ENCODE peak calls at places on chromosomes 6 and 20, in ten cellular contexts. One of them, this sample, is unnamed. For H3K4me1, the result is how much of the 10 kb centered on the place peaks cover.

GRCh38 chr20:18506744-18507143 is 996 bp upstream of the SEC23B start:
- DNase-seq in psoas muscle: no peak
- DNase-seq in heart left ventricle: no peak
- DNase-seq in body of pancreas: no peak
- DNase-seq in tibial artery: no peak
- DNase-seq in breast epithelium: no peak
- DNase-seq in hepatocyte: peak
- DNase-seq in GM23338: peak
- DNase-seq in uterus: no peak
- DNase-seq in transverse colon: peak
- DNase-seq in this sample: no peak

GRCh38 chr20:3932277-3933073 is 43.3 kb downstream of the PANK2 start:
- DNase-seq in psoas muscle: no peak
- DNase-seq in heart left ventricle: no peak
- DNase-seq in body of pancreas: no peak
- DNase-seq in tibial artery: no peak
- DNase-seq in breast epithelium: no peak
- DNase-seq in hepatocyte: no peak
- DNase-seq in GM23338: no peak
- DNase-seq in uterus: no peak
- DNase-seq in transverse colon: no peak
- DNase-seq in this sample: no peak

GRCh38 chr20:16615199-16615598 is 42.0 kb upstream of the KIF16B start:
- DNase-seq in psoas muscle: no peak
- DNase-seq in heart left ventricle: peak
- DNase-seq in body of pancreas: peak
- DNase-seq in tibial artery: no peak
- DNase-seq in breast epithelium: no peak
- DNase-seq in hepatocyte: peak
- DNase-seq in GM23338: peak
- DNase-seq in uterus: no peak
- DNase-seq in transverse colon: peak
- DNase-seq in this sample: peak

GRCh38 chr20:13684566-13685222 is 46.0 kb upstream of the TASP1 start:
- DNase-seq in psoas muscle: no peak
- DNase-seq in heart left ventricle: no peak
- DNase-seq in body of pancreas: no peak
- DNase-seq in tibial artery: no peak
- DNase-seq in breast epithelium: no peak
- DNase-seq in hepatocyte: no peak
- DNase-seq in GM23338: no peak
- DNase-seq in uterus: no peak
- DNase-seq in transverse colon: no peak
- DNase-seq in this sample: no peak

GRCh38 chr6:134706806-134707205 is 243.1 kb downstream of the ALDH8A1 start:
- DNase-seq in psoas muscle: no peak
- DNase-seq in heart left ventricle: no peak
- DNase-seq in body of pancreas: no peak
- DNase-seq in tibial artery: no peak
- DNase-seq in breast epithelium: no peak
- DNase-seq in hepatocyte: no peak
- DNase-seq in GM23338: no peak
- DNase-seq in uterus: no peak
- DNase-seq in transverse colon: no peak
- DNase-seq in this sample: no peak

GRCh38 chr6:163162007-163162873 is 252.3 kb upstream of the QKI start:
- DNase-seq in psoas muscle: no peak
- DNase-seq in heart left ventricle: no peak
- DNase-seq in body of pancreas: no peak
- DNase-seq in tibial artery: no peak
- DNase-seq in breast epithelium: no peak
- DNase-seq in hepatocyte: no peak
- DNase-seq in GM23338: no peak
- DNase-seq in uterus: no peak
- DNase-seq in transverse colon: no peak
- DNase-seq in this sample: no peak

GRCh38 chr6:34344314-34344713 is 48.2 kb downstream of the NUDT3 start:
- DNase-seq in psoas muscle: no peak
- DNase-seq in heart left ventricle: no peak
- DNase-seq in body of pancreas: no peak
- DNase-seq in tibial artery: no peak
- DNase-seq in breast epithelium: no peak
- DNase-seq in hepatocyte: no peak
- DNase-seq in GM23338: no peak
- DNase-seq in uterus: no peak
- DNase-seq in transverse colon: no peak
- DNase-seq in this sample: no peak

GRCh38 chr6:111784423-111784822 is 88.8 kb downstream of the FYN start:
- DNase-seq in psoas muscle: no peak
- DNase-seq in heart left ventricle: no peak
- DNase-seq in body of pancreas: no peak
- DNase-seq in tibial artery: no peak
- DNase-seq in breast epithelium: no peak
- DNase-seq in hepatocyte: no peak
- DNase-seq in GM23338: no peak
- DNase-seq in uterus: no peak
- DNase-seq in transverse colon: no peak
- DNase-seq in this sample: no peak

GRCh38 chr20:44583179-44583578 is 800 bp downstream of the PKIG start:
- DNase-seq in psoas muscle: no peak
- DNase-seq in heart left ventricle: no peak
- DNase-seq in body of pancreas: no peak
- DNase-seq in tibial artery: no peak
- DNase-seq in breast epithelium: no peak
- DNase-seq in hepatocyte: no peak
- DNase-seq in GM23338: no peak
- DNase-seq in uterus: no peak
- DNase-seq in transverse colon: no peak
- DNase-seq in this sample: no peak

GRCh38 chr20:19974621-19975435 is 42.3 kb upstream of the NAA20 start:
- DNase-seq in psoas muscle: peak
- DNase-seq in heart left ventricle: peak
- DNase-seq in body of pancreas: peak
- DNase-seq in tibial artery: peak
- DNase-seq in breast epithelium: peak
- DNase-seq in hepatocyte: peak
- DNase-seq in GM23338: no peak
- DNase-seq in uterus: peak
- DNase-seq in transverse colon: peak
- DNase-seq in this sample: peak

GRCh38 chr6:139550361-139550760 is 175.9 kb upstream of the CITED2 start:
- DNase-seq in psoas muscle: no peak
- DNase-seq in heart left ventricle: no peak
- DNase-seq in body of pancreas: peak
- DNase-seq in tibial artery: no peak
- DNase-seq in breast epithelium: no peak
- DNase-seq in hepatocyte: no peak
- DNase-seq in GM23338: no peak
- DNase-seq in uterus: no peak
- DNase-seq in transverse colon: no peak
- DNase-seq in this sample: no peak

GRCh38 chr20:48816282-48816860 is 11.4 kb downstream of the PREX1 start:
- DNase-seq in psoas muscle: no peak
- DNase-seq in heart left ventricle: no peak
- DNase-seq in body of pancreas: no peak
- DNase-seq in tibial artery: no peak
- DNase-seq in breast epithelium: no peak
- DNase-seq in hepatocyte: no peak
- DNase-seq in GM23338: no peak
- DNase-seq in uterus: no peak
- DNase-seq in transverse colon: no peak
- DNase-seq in this sample: no peak
- H3K4me1 ChIP-seq in psoas muscle: under half
- H3K4me1 ChIP-seq in heart left ventricle: under half
- H3K4me1 ChIP-seq in body of pancreas: under half
- H3K4me1 ChIP-seq in tibial artery: under half
- H3K4me1 ChIP-seq in breast epithelium: under half
- H3K4me1 ChIP-seq in hepatocyte: under half
- H3K4me1 ChIP-seq in GM23338: under half
- H3K4me1 ChIP-seq in uterus: under half
- H3K4me1 ChIP-seq in transverse colon: under half
- H3K4me1 ChIP-seq in this sample: under half

GRCh38 chr6:74735304-74735703 is 470.5 kb downstream of the COL12A1 start:
- DNase-seq in psoas muscle: no peak
- DNase-seq in heart left ventricle: no peak
- DNase-seq in body of pancreas: no peak
- DNase-seq in tibial artery: peak
- DNase-seq in breast epithelium: no peak
- DNase-seq in hepatocyte: no peak
- DNase-seq in GM23338: no peak
- DNase-seq in uterus: peak
- DNase-seq in transverse colon: no peak
- DNase-seq in this sample: no peak
- H3K27ac ChIP-seq in psoas muscle: no peak
- H3K27ac ChIP-seq in heart left ventricle: no peak
- H3K27ac ChIP-seq in body of pancreas: no peak
- H3K27ac ChIP-seq in tibial artery: peak
- H3K27ac ChIP-seq in breast epithelium: no peak
- H3K27ac ChIP-seq in hepatocyte: no peak
- H3K27ac ChIP-seq in GM23338: no peak
- H3K27ac ChIP-seq in uterus: peak
- H3K27ac ChIP-seq in transverse colon: peak
- H3K27ac ChIP-seq in this sample: no peak

GRCh38 chr20:49925901-49926454 is 10.2 kb upstream of the RNF114 start:
- DNase-seq in psoas muscle: no peak
- DNase-seq in heart left ventricle: no peak
- DNase-seq in body of pancreas: no peak
- DNase-seq in tibial artery: no peak
- DNase-seq in breast epithelium: no peak
- DNase-seq in hepatocyte: no peak
- DNase-seq in GM23338: no peak
- DNase-seq in uterus: no peak
- DNase-seq in transverse colon: no peak
- DNase-seq in this sample: no peak

GRCh38 chr20:49928411-49929141 is 7.6 kb upstream of the RNF114 start:
- DNase-seq in psoas muscle: peak
- DNase-seq in heart left ventricle: peak
- DNase-seq in body of pancreas: peak
- DNase-seq in tibial artery: peak
- DNase-seq in breast epithelium: peak
- DNase-seq in hepatocyte: peak
- DNase-seq in GM23338: peak
- DNase-seq in uterus: peak
- DNase-seq in transverse colon: peak
- DNase-seq in this sample: peak

GRCh38 chr20:49924247-49924646 is 8.9 kb upstream of the SPATA2 start:
- DNase-seq in psoas muscle: no peak
- DNase-seq in heart left ventricle: no peak
- DNase-seq in body of pancreas: no peak
- DNase-seq in tibial artery: no peak
- DNase-seq in breast epithelium: no peak
- DNase-seq in hepatocyte: no peak
- DNase-seq in GM23338: no peak
- DNase-seq in uterus: no peak
- DNase-seq in transverse colon: peak
- DNase-seq in this sample: no peak

DNA sequence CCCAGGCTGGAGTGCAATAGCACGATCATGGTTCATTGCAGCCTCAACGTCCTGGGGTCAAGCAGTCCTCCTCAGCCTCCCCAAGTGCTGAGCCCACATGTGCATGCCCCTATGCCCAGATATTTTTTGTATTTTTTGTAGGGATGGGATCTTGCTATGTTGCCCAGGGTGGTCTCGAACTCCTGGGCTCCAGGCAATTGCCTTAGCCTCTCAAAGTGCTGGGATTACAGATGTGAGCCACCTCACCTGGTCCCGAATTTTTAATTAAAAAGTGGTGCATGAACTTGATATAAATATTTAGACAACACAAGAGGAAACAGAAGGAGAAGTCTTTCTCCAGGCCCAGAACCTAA is 7.1 kb upstream of the RNF114 start:
- DNase-seq in psoas muscle: no peak
- DNase-seq in heart left ventricle: no peak
- DNase-seq in body of pancreas: no peak
- DNase-seq in tibial artery: no peak
- DNase-seq in breast epithelium: no peak
- DNase-seq in hepatocyte: no peak
- DNase-seq in GM23338: no peak
- DNase-seq in uterus: no peak
- DNase-seq in transverse colon: peak
- DNase-seq in this sample: no peak
- H3K4me1 ChIP-seq in psoas muscle: under half
- H3K4me1 ChIP-seq in heart left ventricle: under half
- H3K4me1 ChIP-seq in body of pancreas: under half
- H3K4me1 ChIP-seq in tibial artery: under half
- H3K4me1 ChIP-seq in breast epithelium: under half
- H3K4me1 ChIP-seq in hepatocyte: under half
- H3K4me1 ChIP-seq in GM23338: under half
- H3K4me1 ChIP-seq in uterus: under half
- H3K4me1 ChIP-seq in transverse colon: under half
- H3K4me1 ChIP-seq in this sample: under half

GRCh38 chr6:137349856-137350830 is 131.0 kb upstream of the IFNGR1 start:
- DNase-seq in psoas muscle: no peak
- DNase-seq in heart left ventricle: no peak
- DNase-seq in body of pancreas: no peak
- DNase-seq in tibial artery: no peak
- DNase-seq in breast epithelium: no peak
- DNase-seq in hepatocyte: no peak
- DNase-seq in GM23338: no peak
- DNase-seq in uterus: no peak
- DNase-seq in transverse colon: no peak
- DNase-seq in this sample: no peak

GRCh38 chr6:137352859-137353258 is 133.7 kb upstream of the IFNGR1 start:
- DNase-seq in psoas muscle: no peak
- DNase-seq in heart left ventricle: no peak
- DNase-seq in body of pancreas: no peak
- DNase-seq in tibial artery: no peak
- DNase-seq in breast epithelium: no peak
- DNase-seq in hepatocyte: peak
- DNase-seq in GM23338: no peak
- DNase-seq in uterus: no peak
- DNase-seq in transverse colon: peak
- DNase-seq in this sample: no peak

GRCh38 chr6:137350857-137351256 is 131.7 kb upstream of the IFNGR1 start:
- DNase-seq in psoas muscle: no peak
- DNase-seq in heart left ventricle: no peak
- DNase-seq in body of pancreas: no peak
- DNase-seq in tibial artery: no peak
- DNase-seq in breast epithelium: no peak
- DNase-seq in hepatocyte: no peak
- DNase-seq in GM23338: no peak
- DNase-seq in uterus: no peak
- DNase-seq in transverse colon: no peak
- DNase-seq in this sample: no peak

GRCh38 chr6:137351890-137352289 is 132.7 kb upstream of the IFNGR1 start:
- DNase-seq in psoas muscle: no peak
- DNase-seq in heart left ventricle: no peak
- DNase-seq in body of pancreas: no peak
- DNase-seq in tibial artery: no peak
- DNase-seq in breast epithelium: no peak
- DNase-seq in hepatocyte: peak
- DNase-seq in GM23338: no peak
- DNase-seq in uterus: no peak
- DNase-seq in transverse colon: no peak
- DNase-seq in this sample: no peak

DNA sequence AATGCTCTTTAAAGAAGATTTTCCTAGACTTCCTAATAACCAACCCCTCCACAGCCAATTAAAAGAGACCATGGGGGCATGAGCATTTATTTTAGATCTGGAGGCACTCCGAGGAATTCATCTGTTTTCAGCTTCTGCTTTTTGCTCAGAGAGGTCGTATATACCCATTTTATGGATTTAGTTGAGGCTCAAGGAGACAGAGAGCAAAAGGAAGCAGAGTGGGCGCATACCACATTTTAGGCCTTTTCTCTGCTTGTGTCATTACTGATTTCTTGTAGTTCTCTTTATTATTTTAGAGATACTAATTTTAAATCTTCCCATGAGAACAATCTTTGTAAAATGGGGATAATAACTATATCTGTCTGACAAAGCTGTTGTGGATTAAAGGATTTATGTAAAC is 129.6 kb upstream of the IFNGR1 start:
- DNase-seq in psoas muscle: no peak
- DNase-seq in heart left ventricle: no peak
- DNase-seq in body of pancreas: no peak
- DNase-seq in tibial artery: no peak
- DNase-seq in breast epithelium: no peak
- DNase-seq in hepatocyte: no peak
- DNase-seq in GM23338: no peak
- DNase-seq in uterus: no peak
- DNase-seq in transverse colon: no peak
- DNase-seq in this sample: no peak
- H3K27ac ChIP-seq in psoas muscle: no peak
- H3K27ac ChIP-seq in heart left ventricle: no peak
- H3K27ac ChIP-seq in body of pancreas: no peak
- H3K27ac ChIP-seq in tibial artery: no peak
- H3K27ac ChIP-seq in breast epithelium: no peak
- H3K27ac ChIP-seq in hepatocyte: no peak
- H3K27ac ChIP-seq in GM23338: no peak
- H3K27ac ChIP-seq in uterus: no peak
- H3K27ac ChIP-seq in transverse colon: no peak
- H3K27ac ChIP-seq in this sample: no peak

This sample was measured in adrenal gland.